ENCODE peak calls at places on chromosome 12, in six cellular contexts. M is mesendoderm, I is SJSA1, Z is gastrocnemius medialis, T is A549, J is upper lobe of right lung. P is an unnamed sample.

GRCh38 chr12:18706798-18707197 is 31.0 kb downstream of the PLCZ1 start:
- DNase-seq in M (no peak), I (no peak), Z (no peak), T (peak), J (no peak), P (no peak)

GRCh38 chr12:11822071-11822818 is 172.8 kb downstream of the ETV6 start:
- DNase-seq in M (no peak), I (peak), Z (no peak), T (no peak), J (no peak), P (no peak)

GRCh38 chr12:101257357-101257756 is 22.5 kb upstream of the UTP20 start:
- DNase-seq in M (no peak), I (no peak), Z (no peak), T (no peak), J (no peak), P (no peak)

GRCh38 chr12:52291267-52291935 is at the start of gene KRT81:
- DNase-seq in M (no peak), I (no peak), Z (no peak), T (no peak), J (no peak), P (peak)

GRCh38 chr12:56715798-56716197 is 9.3 kb downstream of the NACA start:
- DNase-seq in M (no peak), I (no peak), Z (no peak), T (no peak), J (peak), P (no peak)

GRCh38 chr12:71220295-71220694 is 62.5 kb upstream of the TSPAN8 start:
- DNase-seq in M (peak), I (no peak), Z (no peak), T (no peak), J (no peak), P (no peak)

GRCh38 chr12:7542046-7542445 is 38.5 kb upstream of the CD163 start:
- DNase-seq in M (no peak), I (no peak), Z (no peak), T (no peak), J (no peak), P (no peak)

GRCh38 chr12:57146092-57146491 is 1.3 kb downstream of the LRP1-AS start:
- DNase-seq in M (no peak), I (no peak), Z (no peak), T (no peak), J (no peak), P (no peak)

GRCh38 chr12:27998170-27999110 is 25.9 kb upstream of the PTHLH start:
- DNase-seq in M (no peak), I (no peak), Z (no peak), T (peak), J (no peak), P (no peak)

GRCh38 chr12:116950628-116951325 is 40.0 kb downstream of the FBXW8 start:
- DNase-seq in M (no peak), I (no peak), Z (no peak), T (no peak), J (no peak), P (no peak)

GRCh38 chr12:119748512-119748911 is 80.6 kb downstream of the PRKAB1 start:
- DNase-seq in M (no peak), I (peak), Z (no peak), T (no peak), J (no peak), P (no peak)

GRCh38 chr12:60616400-60616799 is 1020.6 kb downstream of the SLC16A7 start:
- DNase-seq in M (no peak), I (no peak), Z (no peak), T (no peak), J (no peak), P (no peak)

GRCh38 chr12:51472984-51473383 is 48.4 kb downstream of the SLC4A8 start:
- DNase-seq in M (no peak), I (no peak), Z (no peak), T (no peak), J (no peak), P (no peak)

GRCh38 chr12:22115711-22116110 is 69.7 kb downstream of the CMAS start:
- DNase-seq in M (no peak), I (no peak), Z (no peak), T (no peak), J (no peak), P (no peak)

GRCh38 chr12:24044973-24045703 is 95.7 kb upstream of the SOX5 start:
- DNase-seq in M (no peak), I (no peak), Z (no peak), T (no peak), J (no peak), P (no peak)

GRCh38 chr12:10457760-10458159 is 4.6 kb upstream of the KLRC1 start:
- DNase-seq in M (peak), I (no peak), Z (no peak), T (no peak), J (no peak), P (peak)

DNA sequence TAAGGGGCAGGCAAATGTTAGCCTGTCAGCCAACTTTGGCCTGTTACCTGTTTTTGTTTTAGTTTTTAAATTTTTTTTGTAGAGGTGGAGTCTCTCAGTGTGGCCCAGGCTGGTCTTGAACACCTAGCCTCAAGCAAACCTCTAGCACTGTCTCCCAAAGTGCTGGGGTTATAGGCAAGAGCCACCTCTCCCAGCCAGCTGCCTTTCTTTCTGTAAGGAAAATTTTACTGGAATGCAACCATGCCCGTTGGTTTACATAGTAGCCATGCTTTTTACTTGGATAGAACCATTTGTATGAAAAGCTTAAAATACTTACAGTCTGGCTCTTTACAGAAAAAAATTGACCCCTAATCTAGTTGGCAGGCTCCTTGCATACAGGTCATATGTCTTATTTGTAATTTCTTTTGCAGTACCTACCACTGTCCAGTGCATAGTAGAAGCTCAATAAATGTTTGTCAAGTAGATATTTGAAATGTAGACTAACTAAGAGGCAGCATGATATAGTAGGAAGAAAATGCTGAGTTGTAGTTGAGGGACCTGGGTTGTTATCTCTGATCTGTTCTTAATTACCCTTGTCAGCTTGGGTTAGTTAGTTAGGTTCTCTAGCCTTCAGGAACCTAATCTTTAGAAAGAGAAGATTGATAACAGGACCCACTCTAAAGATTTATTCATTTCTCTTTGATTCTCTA is 4.7 kb downstream of the MDM2 start:
- DNase-seq in M (peak), I (no peak), Z (no peak), T (no peak), J (no peak), P (no peak)
- H3K4me3 ChIP-seq in M (no peak), I (no peak), Z (no peak), T (peak), J (peak), P (no peak)

GRCh38 chr12:109305547-109305946 is 3.5 kb downstream of the FOXN4 start:
- DNase-seq in M (no peak), I (no peak), Z (no peak), T (no peak), J (no peak), P (no peak)

GRCh38 chr12:109307051-109307450 is 2.0 kb downstream of the FOXN4 start:
- DNase-seq in M (peak), I (no peak), Z (no peak), T (no peak), J (no peak), P (peak)

GRCh38 chr12:109309441-109310246 is 560 bp upstream of the FOXN4 start:
- DNase-seq in M (peak), I (no peak), Z (no peak), T (no peak), J (no peak), P (peak)

GRCh38 chr12:109308534-109309440 is at the start of gene FOXN4:
- DNase-seq in M (peak), I (peak), Z (no peak), T (no peak), J (no peak), P (peak)

DNA sequence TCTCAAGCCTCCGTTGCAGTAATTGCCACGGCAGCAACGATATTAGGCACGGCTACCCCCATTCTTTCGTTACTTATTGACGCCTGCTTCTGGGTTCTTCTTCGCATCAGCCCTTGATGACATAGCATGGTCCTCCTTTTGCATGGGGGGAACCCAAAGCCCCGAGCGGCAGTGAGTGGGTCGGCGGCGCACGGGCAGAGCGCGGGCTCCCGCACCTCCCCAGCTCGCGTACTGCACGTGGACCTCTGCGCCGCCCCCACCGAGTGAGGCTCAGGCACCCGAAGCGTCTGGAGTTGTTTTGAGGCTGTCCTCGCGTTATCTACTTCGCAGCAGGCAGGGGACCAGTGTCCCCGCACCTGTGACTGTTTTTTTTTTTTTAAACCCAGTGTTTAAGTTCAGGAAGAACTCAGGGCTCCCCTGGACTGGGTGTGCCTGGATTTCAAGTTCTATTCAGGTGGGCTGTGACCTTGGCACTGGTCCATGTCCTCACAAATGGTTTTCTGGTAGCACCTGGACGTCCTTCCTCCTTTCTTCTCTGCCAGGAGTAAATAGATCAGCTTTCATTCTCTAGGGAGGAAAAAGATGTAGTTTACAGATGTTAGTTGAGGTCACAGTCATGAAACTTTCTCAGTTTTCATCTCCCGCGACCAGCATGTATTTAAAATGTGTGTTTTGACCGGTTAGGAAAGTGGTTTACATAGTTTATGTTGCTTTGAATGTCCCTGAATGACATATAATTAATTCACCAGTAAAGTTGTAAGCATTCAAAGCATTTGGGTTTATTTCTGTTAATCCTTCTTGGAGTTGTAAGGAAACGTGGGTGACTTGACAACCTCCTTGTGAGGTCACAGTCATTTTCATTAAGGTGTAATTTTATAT is 1.4 kb upstream of the FOXN4 start:
- DNase-seq in M (no peak), I (peak), Z (no peak), T (no peak), J (no peak), P (peak)
- H3K4me3 ChIP-seq in M (peak), I (no peak), Z (peak), T (peak), J (peak), P (peak)

DNA sequence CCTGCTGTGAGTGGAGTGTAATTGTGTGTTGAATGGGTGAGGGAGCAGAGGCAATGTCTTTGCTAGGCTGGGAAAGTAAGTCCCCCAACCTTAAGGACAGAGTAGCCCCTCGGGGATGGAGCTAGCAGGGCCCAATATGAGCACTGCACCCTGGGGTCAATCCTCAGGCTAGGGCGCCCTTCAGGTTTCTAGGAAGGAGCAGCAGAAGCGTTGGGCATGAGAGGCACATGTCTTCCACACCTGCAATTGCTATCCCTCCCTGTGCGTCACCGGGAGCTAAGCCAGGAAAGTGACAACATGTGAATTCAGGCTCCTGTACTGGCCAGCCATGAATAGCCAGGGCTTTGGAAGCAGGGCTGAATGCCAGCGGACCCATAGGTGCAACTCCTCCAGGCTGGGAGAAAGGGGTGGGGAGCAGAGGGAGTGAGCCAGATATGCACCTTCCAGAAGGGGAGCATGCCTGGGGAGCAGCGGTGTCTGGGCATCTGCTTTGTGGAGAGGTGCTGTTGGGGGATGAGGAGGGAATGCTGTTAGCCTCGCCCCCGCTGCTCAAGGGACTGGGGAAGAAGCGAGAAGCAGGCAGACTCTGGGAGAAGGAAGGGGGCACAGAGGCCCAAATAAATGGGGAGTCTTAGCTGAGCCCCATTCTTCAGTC is 6.0 kb downstream of the HOXC5 start:
- DNase-seq in M (no peak), I (no peak), Z (peak), T (no peak), J (no peak), P (no peak)
- H3K4me3 ChIP-seq in M (no peak), I (no peak), Z (no peak), T (no peak), J (no peak), P (no peak)

GRCh38 chr12:53975019-53975815 is 463 bp upstream of the HOTAIR start:
- DNase-seq in M (no peak), I (peak), Z (no peak), T (no peak), J (no peak), P (peak)
- H3K4me3 ChIP-seq in M (no peak), I (peak), Z (peak), T (peak), J (no peak), P (no peak)

DNA sequence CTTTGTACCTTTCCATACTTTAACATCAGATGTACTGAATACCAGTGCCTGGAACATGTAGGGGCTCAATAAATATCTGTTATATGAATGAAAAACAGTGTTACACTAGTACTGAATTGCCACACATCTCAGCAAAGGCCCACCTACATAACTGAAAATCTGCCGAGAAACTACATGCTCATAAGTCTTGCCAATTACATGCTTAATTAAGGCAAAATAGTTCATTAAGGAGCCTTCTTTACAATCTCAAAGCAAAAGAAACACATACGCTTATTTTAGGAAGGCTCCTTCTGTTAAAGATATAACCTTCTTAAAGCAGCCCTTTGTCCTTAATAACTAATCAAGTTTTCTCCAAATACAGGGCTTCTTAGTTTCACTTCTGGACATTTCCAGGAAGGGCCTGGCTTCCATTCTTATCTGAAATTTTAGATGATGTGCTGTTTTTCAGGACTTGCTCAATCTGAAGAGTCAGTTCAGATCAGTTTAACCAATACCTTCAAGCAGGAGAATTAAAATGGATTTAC is 11.5 kb downstream of the LIMA1 start:
- DNase-seq in M (no peak), I (no peak), Z (no peak), T (no peak), J (no peak), P (no peak)
- H3K4me3 ChIP-seq in M (no peak), I (no peak), Z (peak), T (no peak), J (peak), P (no peak)

GRCh38 chr12:124675881-124676688 is 108.7 kb upstream of the NCOR2 start:
- DNase-seq in M (no peak), I (peak), Z (no peak), T (no peak), J (no peak), P (peak)

GRCh38 chr12:124678421-124678893 is 111.0 kb upstream of the NCOR2 start:
- DNase-seq in M (no peak), I (peak), Z (no peak), T (no peak), J (no peak), P (no peak)

GRCh38 chr12:124676725-124677462 is 109.5 kb upstream of the NCOR2 start:
- DNase-seq in M (no peak), I (no peak), Z (no peak), T (no peak), J (no peak), P (peak)

GRCh38 chr12:124679047-124679446 is 111.6 kb upstream of the NCOR2 start:
- DNase-seq in M (no peak), I (no peak), Z (no peak), T (no peak), J (no peak), P (no peak)

DNA sequence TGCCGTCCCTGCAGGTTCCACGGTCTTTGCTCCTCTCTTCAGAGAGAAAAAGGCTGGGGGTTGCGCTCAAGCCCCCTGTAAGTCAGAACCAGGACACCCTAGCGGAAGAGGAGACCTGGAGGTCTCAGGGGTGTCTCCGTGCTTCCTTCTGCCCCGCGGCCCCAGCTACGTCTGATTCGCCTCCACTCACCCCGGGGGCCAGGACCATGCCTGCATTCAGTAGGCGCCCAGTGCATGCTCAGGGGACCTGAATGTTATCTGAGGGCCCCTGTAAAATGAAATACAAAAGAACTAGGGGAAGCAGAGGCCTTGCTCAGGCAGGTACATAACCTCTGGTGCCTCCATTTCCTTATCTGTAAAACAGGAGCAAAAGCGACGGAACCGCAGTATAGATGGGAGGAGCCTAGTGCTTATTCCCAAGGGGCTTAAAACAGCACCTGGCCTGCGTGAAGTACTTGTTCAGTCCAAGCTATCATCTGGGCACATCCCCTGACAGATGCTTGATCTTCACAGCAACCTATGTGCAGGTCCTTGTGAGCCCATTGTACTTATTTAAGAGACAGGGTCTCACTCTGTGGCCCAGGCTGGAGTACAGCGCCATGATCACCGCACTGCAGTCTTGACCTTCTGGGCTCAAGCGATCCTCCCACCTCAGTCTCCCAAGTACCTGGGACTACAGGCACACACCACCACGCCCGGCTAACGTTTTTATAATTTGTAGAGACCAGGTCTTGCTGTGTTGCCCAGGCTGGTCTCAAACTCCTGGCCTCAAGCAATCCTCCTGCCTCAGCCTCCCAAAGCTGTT is 110.3 kb upstream of the NCOR2 start:
- DNase-seq in M (no peak), I (no peak), Z (no peak), T (no peak), J (no peak), P (no peak)
- H3K4me3 ChIP-seq in M (no peak), I (no peak), Z (no peak), T (no peak), J (no peak), P (no peak)

GRCh38 chr12:105334568-105334967 is 4.1 kb downstream of the C12orf75 start:
- DNase-seq in M (peak), I (no peak), Z (no peak), T (no peak), J (no peak), P (no peak)
- H3K4me3 ChIP-seq in M (no peak), I (no peak), Z (no peak), T (peak), J (no peak), P (no peak)